ENCODE peak calls at places on chromosomes 12 and 14, in seven cellular contexts. U is NCI-H1105 treated with DMSO at 0.1 percent for 48 hours, S is dermis microvascular lymphatic vessel endothelial cell, Y is Caco-2, B is NCI-H748 treated with DMSO at 0.1 percent for 48 hours, C is DMS79, R is LoVo. D is an unnamed sample.

GRCh38 chr12:115636546-115636945 is 640.9 kb downstream of the MED13L start:
- DNase-seq in U (no peak), Y (no peak), S (no peak), R (no peak), B (no peak), C (no peak), D (no peak)

GRCh38 chr12:61754214-61754613 is 506.0 kb upstream of the USP15 start:
- DNase-seq in S (no peak), U (no peak), R (no peak), B (no peak), Y (no peak), C (no peak), D (no peak)

GRCh38 chr12:1502856-1503255 is 91.5 kb downstream of the FBXL14 start:
- DNase-seq in B (no peak), C (no peak), R (no peak), Y (no peak), S (no peak), U (no peak), D (no peak)

GRCh38 chr12:73106296-73106695 is 834.1 kb downstream of the TRHDE start:
- DNase-seq in Y (no peak), C (no peak), S (no peak), B (no peak), U (no peak), R (no peak), D (no peak)

GRCh38 chr12:67086116-67086515 is 183.0 kb upstream of the CAND1 start:
- DNase-seq in Y (no peak), B (no peak), U (no peak), R (no peak), C (no peak), S (no peak), D (no peak)

GRCh38 chr12:110001596-110001995 is 2.4 kb downstream of the ANKRD13A start:
- DNase-seq in U (no peak), Y (no peak), C (no peak), R (no peak), S (no peak), B (no peak), D (no peak)

GRCh38 chr12:108907861-108908302 is 28.0 kb downstream of the DAO start:
- DNase-seq in Y (peak), B (no peak), R (peak), C (no peak), U (no peak), S (no peak), D (no peak)

GRCh38 chr14:55699131-55700057 is 119.4 kb downstream of the KTN1 start:
- DNase-seq in B (no peak), U (no peak), S (peak), R (peak), Y (peak), C (no peak), D (no peak)

GRCh38 chr12:4134833-4135597 is 138.5 kb upstream of the CCND2 start:
- DNase-seq in Y (no peak), B (no peak), R (no peak), S (peak), U (no peak), C (no peak), D (no peak)

GRCh38 chr12:57151741-57152407 is 4.5 kb upstream of the LRP1-AS start:
- DNase-seq in C (no peak), U (no peak), R (no peak), S (peak), B (no peak), Y (no peak), D (no peak)

GRCh38 chr14:77024171-77024627 is 4.3 kb downstream of the IRF2BPL start:
- DNase-seq in R (no peak), U (peak), Y (no peak), C (peak), S (no peak), B (peak), D (no peak)

GRCh38 chr14:96095581-96096476 is 56.7 kb downstream of the C14orf132 start:
- DNase-seq in C (peak), U (peak), R (no peak), B (peak), Y (peak), S (no peak), D (peak)

GRCh38 chr12:50545213-50545612 is 40.4 kb downstream of the DIP2B start:
- DNase-seq in U (no peak), R (no peak), C (no peak), B (no peak), Y (no peak), S (no peak), D (no peak)

D was measured in NCI-H774.